ENCODE peak calls at places on chromosome 21, in five cellular contexts. One of them, this sample, is unnamed.

GRCh38 chr21:36859744-36860501 is 106.5 kb downstream of the HLCS start:
- DNase-seq in left ventricle myocardium inferior: peak; percentile 80
- DNase-seq in H9: peak; percentile 85
- DNase-seq in cardiac muscle cell: peak; percentile 55
- DNase-seq in PC-3: peak; percentile 93
- DNase-seq in this sample: peak; percentile 42

GRCh38 chr21:33132054-33132453 is 62.1 kb downstream of the OLIG1 start:
- DNase-seq in left ventricle myocardium inferior: no peak
- DNase-seq in H9: no peak
- DNase-seq in cardiac muscle cell: no peak
- DNase-seq in PC-3: peak; percentile 19
- DNase-seq in this sample: no peak

GRCh38 chr21:15352009-15352408 is 287.2 kb upstream of the NRIP1 start:
- DNase-seq in left ventricle myocardium inferior: no peak
- DNase-seq in H9: no peak
- DNase-seq in cardiac muscle cell: no peak
- DNase-seq in PC-3: no peak
- DNase-seq in this sample: no peak

GRCh38 chr21:17921579-17922530 is 102.7 kb upstream of the C21orf91 start:
- DNase-seq in left ventricle myocardium inferior: no peak
- DNase-seq in H9: no peak
- DNase-seq in cardiac muscle cell: peak; percentile 87
- DNase-seq in PC-3: peak; percentile 85
- DNase-seq in this sample: peak; percentile 15

GRCh38 chr21:19489930-19490329 is 1086.3 kb upstream of the TMPRSS15 start:
- DNase-seq in left ventricle myocardium inferior: no peak
- DNase-seq in H9: no peak
- DNase-seq in cardiac muscle cell: no peak
- DNase-seq in PC-3: no peak
- DNase-seq in this sample: no peak

GRCh38 chr21:43703068-43703880 is 15.7 kb upstream of the PDXK start:
- DNase-seq in left ventricle myocardium inferior: peak; percentile 71
- DNase-seq in H9: peak; percentile 53
- DNase-seq in cardiac muscle cell: peak; percentile 88
- DNase-seq in PC-3: no peak
- DNase-seq in this sample: no peak

GRCh38 chr21:18951291-18952038 is 547.9 kb upstream of the TMPRSS15 start:
- DNase-seq in left ventricle myocardium inferior: no peak
- DNase-seq in H9: peak; percentile 62
- DNase-seq in cardiac muscle cell: no peak
- DNase-seq in PC-3: peak; percentile 78
- DNase-seq in this sample: no peak

GRCh38 chr21:20591294-20591693 is 406.9 kb upstream of the NCAM2 start:
- DNase-seq in left ventricle myocardium inferior: no peak
- DNase-seq in H9: no peak
- DNase-seq in cardiac muscle cell: no peak
- DNase-seq in PC-3: peak; percentile 29
- DNase-seq in this sample: no peak

GRCh38 chr21:35475006-35475405 is 425.9 kb upstream of the RUNX1 start:
- DNase-seq in left ventricle myocardium inferior: no peak
- DNase-seq in H9: no peak
- DNase-seq in cardiac muscle cell: peak; percentile 66
- DNase-seq in PC-3: no peak
- DNase-seq in this sample: no peak

GRCh38 chr21:44348861-44349260 is 4.6 kb upstream of the TRPM2 start:
- DNase-seq in left ventricle myocardium inferior: no peak
- DNase-seq in H9: no peak
- DNase-seq in cardiac muscle cell: no peak
- DNase-seq in PC-3: no peak
- DNase-seq in this sample: no peak

GRCh38 chr21:31446206-31446900 is 102.3 kb upstream of the TIAM1 start:
- DNase-seq in left ventricle myocardium inferior: no peak
- DNase-seq in H9: no peak
- DNase-seq in cardiac muscle cell: no peak
- DNase-seq in PC-3: no peak
- DNase-seq in this sample: no peak

GRCh38 chr21:17388226-17388625 is 124.6 kb upstream of the CXADR start:
- DNase-seq in left ventricle myocardium inferior: no peak
- DNase-seq in H9: no peak
- DNase-seq in cardiac muscle cell: no peak
- DNase-seq in PC-3: no peak
- DNase-seq in this sample: no peak

GRCh38 chr21:22575165-22575584 is 1577.0 kb downstream of the NCAM2 start:
- DNase-seq in left ventricle myocardium inferior: no peak
- DNase-seq in H9: peak; percentile 46
- DNase-seq in cardiac muscle cell: no peak
- DNase-seq in PC-3: peak; percentile 47
- DNase-seq in this sample: no peak

GRCh38 chr21:25999935-26000582 is 170.5 kb downstream of the APP start:
- DNase-seq in left ventricle myocardium inferior: no peak
- DNase-seq in H9: no peak
- DNase-seq in cardiac muscle cell: no peak
- DNase-seq in PC-3: no peak
- DNase-seq in this sample: no peak

GRCh38 chr21:36889401-36889800 is 77.1 kb downstream of the HLCS start:
- DNase-seq in left ventricle myocardium inferior: no peak
- DNase-seq in H9: no peak
- DNase-seq in cardiac muscle cell: peak; percentile 22
- DNase-seq in PC-3: no peak
- DNase-seq in this sample: no peak

GRCh38 chr21:44267655-44268142 is 6.0 kb upstream of the DNMT3L start:
- DNase-seq in left ventricle myocardium inferior: no peak
- DNase-seq in H9: no peak
- DNase-seq in cardiac muscle cell: no peak
- DNase-seq in PC-3: peak; percentile 6
- DNase-seq in this sample: no peak

GRCh38 chr21:16594191-16594590 is 864.4 kb downstream of the USP25 start:
- DNase-seq in left ventricle myocardium inferior: no peak
- DNase-seq in H9: no peak
- DNase-seq in cardiac muscle cell: no peak
- DNase-seq in PC-3: no peak
- DNase-seq in this sample: no peak

GRCh38 chr21:18147678-18148077 is 97.0 kb upstream of the CHODL start:
- DNase-seq in left ventricle myocardium inferior: no peak
- DNase-seq in H9: no peak
- DNase-seq in cardiac muscle cell: peak; percentile 3
- DNase-seq in PC-3: peak; percentile 9
- DNase-seq in this sample: no peak

GRCh38 chr21:29973258-29973657 is 33.5 kb upstream of the GRIK1 start:
- DNase-seq in left ventricle myocardium inferior: no peak
- DNase-seq in H9: no peak
- DNase-seq in cardiac muscle cell: no peak
- DNase-seq in PC-3: no peak
- DNase-seq in this sample: no peak

GRCh38 chr21:30718239-30718909 is at the start of gene KRTAP21-3:
- DNase-seq in left ventricle myocardium inferior: no peak
- DNase-seq in H9: no peak
- DNase-seq in cardiac muscle cell: no peak
- DNase-seq in PC-3: peak; percentile 94
- DNase-seq in this sample: no peak

GRCh38 chr21:25039461-25040380 is 567.6 kb downstream of the MRPL39 start:
- DNase-seq in left ventricle myocardium inferior: no peak
- DNase-seq in H9: no peak
- DNase-seq in cardiac muscle cell: no peak
- DNase-seq in PC-3: peak; percentile 47
- DNase-seq in this sample: no peak

GRCh38 chr21:31204801-31205200 is 139.3 kb downstream of the TIAM1 start:
- DNase-seq in left ventricle myocardium inferior: no peak
- DNase-seq in H9: no peak
- DNase-seq in cardiac muscle cell: no peak
- DNase-seq in PC-3: no peak
- DNase-seq in this sample: no peak

GRCh38 chr21:17454315-17455027 is 58.4 kb upstream of the CXADR start:
- DNase-seq in left ventricle myocardium inferior: peak; percentile 20
- DNase-seq in H9: peak; percentile 92
- DNase-seq in cardiac muscle cell: peak; percentile 77
- DNase-seq in PC-3: peak; percentile 66
- DNase-seq in this sample: peak; percentile 5

GRCh38 chr21:29827236-29827635 is 112.6 kb downstream of the GRIK1 start:
- DNase-seq in left ventricle myocardium inferior: no peak
- DNase-seq in H9: no peak
- DNase-seq in cardiac muscle cell: no peak
- DNase-seq in PC-3: peak; percentile 17
- DNase-seq in this sample: no peak

GRCh38 chr21:20783611-20784010 is 214.6 kb upstream of the NCAM2 start:
- DNase-seq in left ventricle myocardium inferior: no peak
- DNase-seq in H9: no peak
- DNase-seq in cardiac muscle cell: peak; percentile 27
- DNase-seq in PC-3: peak; percentile 3
- DNase-seq in this sample: no peak

GRCh38 chr21:44299085-44299457 is 782 bp upstream of the PFKL start:
- DNase-seq in left ventricle myocardium inferior: no peak
- DNase-seq in H9: no peak
- DNase-seq in cardiac muscle cell: no peak
- DNase-seq in PC-3: peak; percentile 13
- DNase-seq in this sample: no peak

GRCh38 chr21:41160036-41160435 is 7.9 kb upstream of the BACE2 start:
- DNase-seq in left ventricle myocardium inferior: no peak
- DNase-seq in H9: no peak
- DNase-seq in cardiac muscle cell: no peak
- DNase-seq in PC-3: no peak
- DNase-seq in this sample: no peak

GRCh38 chr21:39676054-39676771 is 63.5 kb downstream of the B3GALT5 start:
- DNase-seq in left ventricle myocardium inferior: peak; percentile 31
- DNase-seq in H9: no peak
- DNase-seq in cardiac muscle cell: no peak
- DNase-seq in PC-3: peak; percentile 34
- DNase-seq in this sample: no peak

GRCh38 chr21:39715804-39716397 is 29.1 kb upstream of the IGSF5 start:
- DNase-seq in left ventricle myocardium inferior: peak; percentile 31
- DNase-seq in H9: peak; percentile 41
- DNase-seq in cardiac muscle cell: peak; percentile 47
- DNase-seq in PC-3: peak; percentile 70
- DNase-seq in this sample: peak; percentile 32

GRCh38 chr21:15279484-15279883 is 214.7 kb upstream of the NRIP1 start:
- DNase-seq in left ventricle myocardium inferior: no peak
- DNase-seq in H9: no peak
- DNase-seq in cardiac muscle cell: no peak
- DNase-seq in PC-3: peak; percentile 45
- DNase-seq in this sample: no peak

GRCh38 chr21:36707763-36708511 is 9.0 kb downstream of the SIM2 start:
- DNase-seq in left ventricle myocardium inferior: no peak
- DNase-seq in H9: no peak
- DNase-seq in cardiac muscle cell: no peak
- DNase-seq in PC-3: no peak
- DNase-seq in this sample: no peak

DNA sequence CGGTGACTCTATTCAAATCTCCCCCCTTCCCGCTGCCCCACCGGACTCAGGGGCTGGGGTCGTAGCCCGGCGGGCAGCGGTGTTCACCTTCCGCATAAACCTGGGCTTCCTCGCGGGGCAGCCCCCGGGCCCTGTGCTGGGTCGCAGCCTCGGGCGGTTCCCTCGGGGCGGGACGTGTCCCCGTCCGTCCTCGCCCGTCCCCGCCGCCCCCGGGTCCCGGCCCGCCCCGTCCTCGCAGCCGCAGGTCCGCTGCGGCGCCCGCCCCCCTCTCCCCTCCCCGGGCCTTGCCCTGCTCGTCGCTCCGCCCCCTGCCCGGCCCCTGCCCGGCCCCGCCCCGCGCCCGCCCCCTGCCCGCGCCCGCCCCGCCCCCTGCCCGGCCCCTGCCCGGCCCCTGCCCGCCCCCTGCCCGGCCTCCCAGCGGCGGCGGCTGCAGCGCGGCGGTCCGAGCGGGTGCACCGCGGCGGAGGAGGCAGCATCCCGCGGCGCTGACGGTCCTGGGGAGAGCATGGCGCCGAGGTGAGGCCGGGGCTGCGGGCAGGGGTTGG is at the start of gene COL18A1:
- DNase-seq in left ventricle myocardium inferior: peak; percentile 78
- DNase-seq in H9: peak; percentile 84
- DNase-seq in cardiac muscle cell: peak; percentile 57
- DNase-seq in PC-3: peak; percentile 43
- DNase-seq in this sample: no peak
- H3K27me3 ChIP-seq in left ventricle myocardium inferior: no peaks in the 10 kb centered on the region
- H3K27me3 ChIP-seq in H9: no peaks in the 10 kb centered on the region
- H3K27me3 ChIP-seq in cardiac muscle cell: peaks cover 3% of the 10 kb centered on the region
- H3K27me3 ChIP-seq in PC-3: no peaks in the 10 kb centered on the region
- H3K27me3 ChIP-seq in this sample: peaks cover 25% of the 10 kb centered on the region

GRCh38 chr21:42665484-42665883 is 12.1 kb downstream of the PDE9A start:
- DNase-seq in left ventricle myocardium inferior: no peak
- DNase-seq in H9: no peak
- DNase-seq in cardiac muscle cell: no peak
- DNase-seq in PC-3: no peak
- DNase-seq in this sample: no peak

GRCh38 chr21:42664614-42665013 is 11.2 kb downstream of the PDE9A start:
- DNase-seq in left ventricle myocardium inferior: no peak
- DNase-seq in H9: no peak
- DNase-seq in cardiac muscle cell: no peak
- DNase-seq in PC-3: no peak
- DNase-seq in this sample: no peak

GRCh38 chr21:42665026-42665425 is 11.6 kb downstream of the PDE9A start:
- DNase-seq in left ventricle myocardium inferior: no peak
- DNase-seq in H9: no peak
- DNase-seq in cardiac muscle cell: peak; percentile 31
- DNase-seq in PC-3: peak; percentile 37
- DNase-seq in this sample: no peak

GRCh38 chr21:42666918-42667317 is 13.5 kb downstream of the PDE9A start:
- DNase-seq in left ventricle myocardium inferior: no peak
- DNase-seq in H9: no peak
- DNase-seq in cardiac muscle cell: no peak
- DNase-seq in PC-3: no peak
- DNase-seq in this sample: no peak

GRCh38 chr21:42666023-42666747 is 12.8 kb downstream of the PDE9A start:
- DNase-seq in left ventricle myocardium inferior: no peak
- DNase-seq in H9: peak; percentile 55
- DNase-seq in cardiac muscle cell: no peak
- DNase-seq in PC-3: peak; percentile 29
- DNase-seq in this sample: no peak
- H3K27me3 ChIP-seq in left ventricle myocardium inferior: no peaks in the 10 kb centered on the region
- H3K27me3 ChIP-seq in H9: no peaks in the 10 kb centered on the region
- H3K27me3 ChIP-seq in cardiac muscle cell: no peaks in the 10 kb centered on the region
- H3K27me3 ChIP-seq in PC-3: peaks cover 29% of the 10 kb centered on the region
- H3K27me3 ChIP-seq in this sample: peaks cover 16% of the 10 kb centered on the region

GRCh38 chr21:38661296-38662223 is 144.2 kb upstream of the ETS2 start:
- DNase-seq in left ventricle myocardium inferior: peak; percentile 20
- DNase-seq in H9: peak; percentile 40
- DNase-seq in cardiac muscle cell: peak; percentile 49
- DNase-seq in PC-3: no peak
- DNase-seq in this sample: no peak

GRCh38 chr21:38662224-38662568 is 143.5 kb upstream of the ETS2 start:
- DNase-seq in left ventricle myocardium inferior: no peak
- DNase-seq in H9: no peak
- DNase-seq in cardiac muscle cell: no peak
- DNase-seq in PC-3: no peak
- DNase-seq in this sample: no peak

GRCh38 chr21:38664821-38665220 is 140.9 kb upstream of the ETS2 start:
- DNase-seq in left ventricle myocardium inferior: no peak
- DNase-seq in H9: no peak
- DNase-seq in cardiac muscle cell: peak; percentile 32
- DNase-seq in PC-3: no peak
- DNase-seq in this sample: no peak

GRCh38 chr21:38664315-38664714 is 141.4 kb upstream of the ETS2 start:
- DNase-seq in left ventricle myocardium inferior: no peak
- DNase-seq in H9: peak; percentile 61
- DNase-seq in cardiac muscle cell: no peak
- DNase-seq in PC-3: no peak
- DNase-seq in this sample: no peak

GRCh38 chr21:38663282-38663681 is 142.4 kb upstream of the ETS2 start:
- DNase-seq in left ventricle myocardium inferior: no peak
- DNase-seq in H9: no peak
- DNase-seq in cardiac muscle cell: no peak
- DNase-seq in PC-3: no peak
- DNase-seq in this sample: no peak
- H3K27me3 ChIP-seq in left ventricle myocardium inferior: peaks cover 77% of the 10 kb centered on the region
- H3K27me3 ChIP-seq in H9: peaks cover 6% of the 10 kb centered on the region
- H3K27me3 ChIP-seq in cardiac muscle cell: peaks cover 66% of the 10 kb centered on the region
- H3K27me3 ChIP-seq in PC-3: peaks cover 59% of the 10 kb centered on the region
- H3K27me3 ChIP-seq in this sample: peaks cover 29% of the 10 kb centered on the region

GRCh38 chr21:8991088-8991907 is 1530.1 kb upstream of the TPTE start:
- DNase-seq in left ventricle myocardium inferior: no peak
- DNase-seq in H9: peak; percentile 38
- DNase-seq in cardiac muscle cell: no peak
- DNase-seq in PC-3: peak; percentile 1
- DNase-seq in this sample: no peak
- H3K27me3 ChIP-seq in left ventricle myocardium inferior: peaks cover 77% of the 10 kb centered on the region
- H3K27me3 ChIP-seq in H9: no peaks in the 10 kb centered on the region
- H3K27me3 ChIP-seq in cardiac muscle cell: no peaks in the 10 kb centered on the region
- H3K27me3 ChIP-seq in PC-3: peaks cover 61% of the 10 kb centered on the region
- H3K27me3 ChIP-seq in this sample: peaks cover 23% of the 10 kb centered on the region